ENCODE peak calls at places on chromosomes 5 and 9, in nine cellular contexts. D is AG04449, A is heart left ventricle, L is amniotic stem cell, H is astrocyte of the cerebellum, B is NCI-H1105 treated with DMSO at 0.1 percent for 48 hours, P is LHCN-M2, R is HFFc6, X is WERI-Rb-1. U is an unnamed sample.

GRCh38 chr5:64074533-64074932 is 91.1 kb upstream of the RNF180 start:
- DNase-seq in D (no peak), A (no peak), L (no peak), H (no peak), B (peak), P (peak), R (peak), X (peak), U (no peak)

GRCh38 chr9:126389958-126390357 is 63.3 kb downstream of the MVB12B start:
- DNase-seq in D (no peak), A (no peak), L (no peak), H (no peak), B (no peak), P (peak), R (no peak), X (no peak), U (no peak)

GRCh38 chr5:133489632-133490031 is 122.7 kb downstream of the FSTL4 start:
- DNase-seq in D (no peak), A (no peak), L (no peak), H (no peak), B (no peak), P (no peak), R (no peak), X (peak), U (no peak)

GRCh38 chr5:144467795-144468194 is 297.1 kb downstream of the KCTD16 start:
- DNase-seq in D (no peak), A (no peak), L (peak), H (peak), B (peak), P (peak), R (peak), X (peak), U (no peak)

GRCh38 chr5:56386046-56386445 is 152.9 kb upstream of the ANKRD55 start:
- DNase-seq in D (no peak), A (no peak), L (no peak), H (no peak), B (no peak), P (no peak), R (no peak), X (no peak), U (no peak)

GRCh38 chr9:98791147-98792095 is 4.9 kb downstream of the ANKS6 start:
- DNase-seq in D (peak), A (peak), L (peak), H (peak), B (no peak), P (peak), R (peak), X (peak), U (peak)

GRCh38 chr5:153365547-153365946 is 124.9 kb upstream of the GRIA1 start:
- DNase-seq in D (no peak), A (no peak), L (no peak), H (no peak), B (no peak), P (no peak), R (no peak), X (no peak), U (no peak)

GRCh38 chr5:171770153-171770552 is 15.5 kb upstream of the SMIM23 start:
- DNase-seq in D (no peak), A (no peak), L (no peak), H (no peak), B (no peak), P (no peak), R (no peak), X (no peak), U (no peak)

GRCh38 chr5:132237670-132238069 is 10.0 kb upstream of the P4HA2 start:
- DNase-seq in D (no peak), A (no peak), L (no peak), H (no peak), B (no peak), P (no peak), R (no peak), X (peak), U (no peak)

GRCh38 chr5:204462-204861 is 13.2 kb downstream of the LRRC14B start:
- DNase-seq in D (no peak), A (no peak), L (no peak), H (no peak), B (no peak), P (no peak), R (no peak), X (no peak), U (no peak)

GRCh38 chr9:97599447-97599846 is 33.7 kb downstream of the TSTD2 start:
- DNase-seq in D (no peak), A (no peak), L (no peak), H (no peak), B (no peak), P (no peak), R (no peak), X (no peak), U (no peak)

GRCh38 chr9:81476808-81477207 is 212.5 kb downstream of the TLE1 start:
- DNase-seq in D (no peak), A (no peak), L (no peak), H (no peak), B (no peak), P (no peak), R (no peak), X (no peak), U (no peak)

GRCh38 chr9:120394058-120394669 is 185.8 kb downstream of the CDK5RAP2 start:
- DNase-seq in D (peak), A (no peak), L (peak), H (peak), B (no peak), P (peak), R (peak), X (no peak), U (no peak)

GRCh38 chr9:15735083-15735974 is 182.5 kb downstream of the CCDC171 start:
- DNase-seq in D (peak), A (no peak), L (peak), H (peak), B (peak), P (peak), R (peak), X (no peak), U (no peak)

GRCh38 chr9:20356392-20357206 is 265.7 kb downstream of the MLLT3 start:
- DNase-seq in D (peak), A (peak), L (peak), H (peak), B (peak), P (peak), R (peak), X (peak), U (peak)

GRCh38 chr5:133825631-133826289 is 142.7 kb downstream of the C5orf15 start:
- DNase-seq in D (no peak), A (peak), L (no peak), H (no peak), B (peak), P (no peak), R (no peak), X (no peak), U (no peak)

GRCh38 chr9:37300620-37301368 is 121.7 kb upstream of the GRHPR start:
- DNase-seq in D (no peak), A (no peak), L (no peak), H (no peak), B (no peak), P (peak), R (no peak), X (no peak), U (no peak)

GRCh38 chr9:79759460-79759859 is 187.7 kb downstream of the TLE4 start:
- DNase-seq in D (no peak), A (no peak), L (no peak), H (no peak), B (no peak), P (no peak), R (peak), X (no peak), U (no peak)

GRCh38 chr9:16721972-16722371 is 148.5 kb downstream of the BNC2 start:
- DNase-seq in D (no peak), A (no peak), L (no peak), H (no peak), B (no peak), P (peak), R (no peak), X (no peak), U (no peak)

GRCh38 chr5:146965781-146966659 is 87.5 kb upstream of the PPP2R2B start:
- DNase-seq in D (peak), A (no peak), L (peak), H (peak), B (peak), P (peak), R (peak), X (peak), U (no peak)

GRCh38 chr5:115962565-115963402 is 509 bp downstream of the LVRN start:
- DNase-seq in D (no peak), A (peak), L (no peak), H (no peak), B (no peak), P (no peak), R (no peak), X (peak), U (peak)

GRCh38 chr5:116681334-116682013 is 106.9 kb upstream of the SEMA6A start:
- DNase-seq in D (no peak), A (no peak), L (no peak), H (no peak), B (no peak), P (no peak), R (no peak), X (no peak), U (no peak)

GRCh38 chr9:76873056-76873792 is 32.7 kb downstream of the PRUNE2 start:
- DNase-seq in D (no peak), A (no peak), L (no peak), H (peak), B (peak), P (peak), R (no peak), X (no peak), U (no peak)

GRCh38 chr9:81833563-81834345 is 94.5 kb upstream of the SPATA31D4 start:
- DNase-seq in D (no peak), A (no peak), L (no peak), H (no peak), B (no peak), P (no peak), R (peak), X (no peak), U (no peak)

GRCh38 chr5:148615644-148616283 is 38.6 kb downstream of the HTR4 start:
- DNase-seq in D (no peak), A (no peak), L (peak), H (peak), B (no peak), P (peak), R (peak), X (no peak), U (no peak)

GRCh38 chr5:65065112-65065511 is 296.4 kb downstream of the CWC27 start:
- DNase-seq in D (no peak), A (no peak), L (no peak), H (no peak), B (no peak), P (no peak), R (no peak), X (no peak), U (no peak)

GRCh38 chr5:9835121-9835770 is 205.1 kb upstream of the TAS2R1 start:
- DNase-seq in D (no peak), A (no peak), L (no peak), H (no peak), B (no peak), P (no peak), R (no peak), X (peak), U (no peak)

GRCh38 chr5:97528941-97529340 is 345.9 kb upstream of the RIOK2 start:
- DNase-seq in D (no peak), A (no peak), L (no peak), H (peak), B (peak), P (peak), R (peak), X (no peak), U (no peak)

GRCh38 chr5:111559680-111560079 is 47.3 kb upstream of the STARD4 start:
- DNase-seq in D (no peak), A (no peak), L (no peak), H (no peak), B (no peak), P (no peak), R (no peak), X (no peak), U (no peak)

GRCh38 chr5:16673241-16673998 is 56.6 kb upstream of the RETREG1 start:
- DNase-seq in D (no peak), A (no peak), L (no peak), H (no peak), B (peak), P (no peak), R (no peak), X (no peak), U (no peak)

U was measured in Right ventricle myocardium superior.